ENCODE peak calls at places on chromosome 22, in five cellular contexts. S, I, V, L and C are unnamed samples.

GRCh38 chr22:49621601-49622210 is 206.0 kb downstream of the BRD1 start:
- DNase-seq in S (no peak), I (no peak), V (no peak), L (peak; percentile 18), C (no peak)

GRCh38 chr22:39522567-39523300 is 2.4 kb downstream of the ATF4 start:
- DNase-seq in S (peak; percentile 89), I (peak; percentile 79), V (no peak), L (no peak), C (no peak)

GRCh38 chr22:36991220-36991619 is 28.0 kb downstream of the TST start:
- DNase-seq in S (no peak), I (no peak), V (no peak), L (peak; percentile 32), C (no peak)

GRCh38 chr22:48333816-48334735 is 1493.6 kb downstream of the BRD1 start:
- DNase-seq in S (no peak), I (no peak), V (no peak), L (peak; percentile 50), C (no peak)

GRCh38 chr22:33873186-33873585 is 47.1 kb downstream of the LARGE1 start:
- DNase-seq in S (peak; percentile 13), I (no peak), V (no peak), L (no peak), C (no peak)

GRCh38 chr22:50699001-50699753 is 26.6 kb downstream of the SHANK3 start:
- DNase-seq in S (no peak), I (no peak), V (no peak), L (peak; percentile 45), C (no peak)

GRCh38 chr22:24521791-24522245 is 26.7 kb downstream of the UPB1 start:
- DNase-seq in S (peak; percentile 80), I (peak; percentile 65), V (no peak), L (no peak), C (no peak)

GRCh38 chr22:38291201-38291777 is 18.5 kb upstream of the TMEM184B start:
- DNase-seq in S (peak; percentile 85), I (no peak), V (no peak), L (no peak), C (no peak)

GRCh38 chr22:22892096-22893052 is 4.8 kb downstream of the IGLL5 start:
- DNase-seq in S (no peak), I (peak; percentile 20), V (no peak), L (no peak), C (no peak)

GRCh38 chr22:24102366-24103200 is 78.7 kb upstream of the SUSD2 start:
- DNase-seq in S (no peak), I (no peak), V (no peak), L (peak; percentile 40), C (no peak)